ENCODE peak calls at places on chromosome 6, in five cellular contexts. M is AG10803, L is IMR-90, W is cardiac fibroblast, B is GM13977. C is an unnamed sample.

GRCh38 chr6:47004458-47004857 is 37.7 kb downstream of the ADGRF1 start:
- DNase-seq in M (no peak), L (no peak), W (peak; percentile 25), B (no peak), C (no peak)

GRCh38 chr6:3535716-3536435 is 79.0 kb upstream of the SLC22A23 start:
- DNase-seq in M (peak; percentile 11), L (no peak), W (no peak), B (no peak), C (no peak)

GRCh38 chr6:129624488-129624887 is 85.5 kb downstream of the ARHGAP18 start:
- DNase-seq in M (no peak), L (no peak), W (no peak), B (no peak), C (no peak)

GRCh38 chr6:41454189-41454789 is 91.9 kb upstream of the FOXP4 start:
- DNase-seq in M (no peak), L (no peak), W (no peak), B (no peak), C (no peak)

GRCh38 chr6:44446626-44447297 is 59.3 kb downstream of the CDC5L start:
- DNase-seq in M (peak; percentile 87), L (peak; percentile 93), W (peak; percentile 87), B (no peak), C (no peak)

GRCh38 chr6:12849420-12850200 is 133.0 kb downstream of the PHACTR1 start:
- DNase-seq in M (peak; percentile 14), L (no peak), W (peak; percentile 17), B (no peak), C (no peak)

GRCh38 chr6:27303613-27304272 is 8.3 kb downstream of the POM121L2 start:
- DNase-seq in M (no peak), L (no peak), W (peak; percentile 54), B (no peak), C (no peak)

GRCh38 chr6:163585932-163586437 is 171.5 kb downstream of the QKI start:
- DNase-seq in M (peak; percentile 83), L (peak; percentile 93), W (peak; percentile 96), B (no peak), C (no peak)

GRCh38 chr6:38131527-38131965 is 312.0 kb downstream of the ZFAND3 start:
- DNase-seq in M (peak; percentile 97), L (peak; percentile 99), W (peak; percentile 96), B (no peak), C (no peak)

GRCh38 chr6:2714359-2714895 is 36.3 kb downstream of the MYLK4 start:
- DNase-seq in M (peak; percentile 80), L (peak; percentile 97), W (peak; percentile 92), B (no peak), C (no peak)

GRCh38 chr6:74065713-74066112 is 369.7 kb downstream of the CD109 start:
- DNase-seq in M (no peak), L (no peak), W (no peak), B (no peak), C (no peak)

GRCh38 chr6:18022398-18023231 is 35.2 kb upstream of the KIF13A start:
- DNase-seq in M (peak; percentile 79), L (peak; percentile 57), W (peak; percentile 78), B (no peak), C (no peak)

GRCh38 chr6:65979120-65979519 is 272.1 kb upstream of the EYS start:
- DNase-seq in M (peak; percentile 56), L (no peak), W (no peak), B (no peak), C (no peak)

GRCh38 chr6:159163901-159164370 is 5.3 kb upstream of the FNDC1 start:
- DNase-seq in M (peak; percentile 79), L (peak; percentile 42), W (peak; percentile 59), B (no peak), C (no peak)

GRCh38 chr6:162177733-162178132 is 549.8 kb downstream of the PRKN start:
- DNase-seq in M (no peak), L (no peak), W (no peak), B (no peak), C (no peak)

GRCh38 chr6:78701407-78701806 is 165.9 kb upstream of the IRAK1BP1 start:
- DNase-seq in M (peak; percentile 11), L (peak; percentile 70), W (peak; percentile 67), B (no peak), C (no peak)

GRCh38 chr6:102215425-102215824 is 821.9 kb downstream of the GRIK2 start:
- DNase-seq in M (no peak), L (no peak), W (no peak), B (no peak), C (no peak)

GRCh38 chr6:132962936-132963579 is 148.7 kb downstream of the RPS12 start:
- DNase-seq in M (peak; percentile 38), L (peak; percentile 77), W (peak; percentile 66), B (peak; percentile 31), C (peak; percentile 23)

GRCh38 chr6:46207174-46207573 is 36.4 kb upstream of the ENPP5 start:
- DNase-seq in M (no peak), L (no peak), W (no peak), B (no peak), C (no peak)

GRCh38 chr6:80382796-80383195 is 276.3 kb downstream of the BCKDHB start:
- DNase-seq in M (no peak), L (peak; percentile 49), W (peak; percentile 55), B (no peak), C (no peak)

GRCh38 chr6:73983367-73983766 is 287.4 kb downstream of the CD109 start:
- DNase-seq in M (peak; percentile 97), L (peak; percentile 65), W (peak; percentile 43), B (no peak), C (no peak)

GRCh38 chr6:3788408-3789017 is 37.0 kb upstream of the PXDC1 start:
- DNase-seq in M (no peak), L (no peak), W (no peak), B (no peak), C (no peak)

GRCh38 chr6:24273471-24273870 is 84.4 kb downstream of the DCDC2 start:
- DNase-seq in M (peak; percentile 0), L (peak; percentile 17), W (no peak), B (no peak), C (no peak)

GRCh38 chr6:145540741-145541140 is 194.6 kb downstream of the EPM2A start:
- DNase-seq in M (no peak), L (no peak), W (no peak), B (no peak), C (no peak)

GRCh38 chr6:157585274-157586087 is 204.5 kb downstream of the ZDHHC14 start:
- DNase-seq in M (no peak), L (no peak), W (no peak), B (no peak), C (no peak)

GRCh38 chr6:169723200-169723909 is 945 bp downstream of the PHF10 start:
- DNase-seq in M (peak; percentile 71), L (peak; percentile 66), W (peak; percentile 70), B (peak; percentile 70), C (peak; percentile 78)

GRCh38 chr6:110859335-110859792 is 15.2 kb upstream of the AMD1 start:
- DNase-seq in M (no peak), L (no peak), W (no peak), B (peak; percentile 44), C (peak; percentile 62)

GRCh38 chr6:136069119-136069518 is 181.0 kb downstream of the MTFR2 start:
- DNase-seq in M (peak; percentile 88), L (peak; percentile 89), W (peak; percentile 87), B (no peak), C (no peak)

GRCh38 chr6:144055121-144055931 is 40.0 kb downstream of the SF3B5 start:
- DNase-seq in M (peak; percentile 6), L (no peak), W (no peak), B (peak; percentile 57), C (peak; percentile 53)

GRCh38 chr6:7108196-7108963 is 619 bp downstream of the RREB1 start:
- DNase-seq in M (peak; percentile 57), L (peak; percentile 49), W (peak; percentile 65), B (peak; percentile 57), C (peak; percentile 55)

GRCh38 chr6:149723771-149724417 is 6.0 kb upstream of the LATS1 start:
- DNase-seq in M (peak; percentile 87), L (peak; percentile 79), W (peak; percentile 88), B (no peak), C (peak; percentile 33)

GRCh38 chr6:42896178-42896719 is 16.8 kb downstream of the RPL7L1 start:
- DNase-seq in M (no peak), L (no peak), W (no peak), B (no peak), C (no peak)
- TF ChIP-seq CTCF in M (no peak), L (no peak), W (no peak), B (no peak), C (no peak)

GRCh38 chr6:108566406-108566805 is 5.7 kb downstream of the FOXO3 start:
- DNase-seq in M (no peak), L (no peak), W (no peak), B (no peak), C (no peak)

GRCh38 chr6:108574457-108575149 is 13.9 kb downstream of the FOXO3 start:
- DNase-seq in M (no peak), L (no peak), W (no peak), B (no peak), C (no peak)

GRCh38 chr6:108565893-108566292 is 5.2 kb downstream of the FOXO3 start:
- DNase-seq in M (peak; percentile 94), L (peak; percentile 88), W (peak; percentile 97), B (no peak), C (peak; percentile 40)

GRCh38 chr6:108568101-108568500 is 7.4 kb downstream of the FOXO3 start:
- DNase-seq in M (no peak), L (no peak), W (no peak), B (no peak), C (no peak)

DNA sequence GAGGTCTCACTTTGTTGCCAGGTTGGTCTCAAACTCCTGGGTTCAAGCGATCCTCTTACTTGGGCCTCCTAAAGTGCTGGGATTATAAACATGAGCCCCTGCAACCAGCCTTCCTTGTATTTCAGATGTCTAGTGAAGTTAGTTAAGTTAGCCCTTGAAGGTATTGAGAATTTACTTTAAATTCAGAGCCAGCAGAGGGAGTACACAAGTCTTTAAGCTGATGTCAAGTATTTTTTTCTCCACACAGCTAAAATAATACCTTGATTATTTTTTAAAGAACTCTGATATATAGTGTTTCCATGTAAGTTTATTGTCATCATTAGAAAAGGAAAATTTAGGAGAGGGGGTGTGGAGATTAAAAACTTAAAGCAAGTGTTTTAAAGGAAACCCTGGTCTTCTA is 9.8 kb downstream of the FOXO3 start:
- DNase-seq in M (no peak), L (peak; percentile 32), W (peak; percentile 34), B (no peak), C (no peak)
- TF ChIP-seq CTCF in M (no peak), L (peak; percentile 24), W (no peak), B (peak; percentile 6), C (no peak)

GRCh38 chr6:152598421-152598820 is 38.7 kb downstream of the SYNE1 start:
- DNase-seq in M (peak; percentile 70), L (peak; percentile 13), W (peak; percentile 61), B (no peak), C (no peak)

GRCh38 chr6:152598858-152599537 is 38.2 kb downstream of the SYNE1 start:
- DNase-seq in M (peak; percentile 35), L (peak; percentile 21), W (peak; percentile 23), B (no peak), C (no peak)

GRCh38 chr6:152596706-152597105 is 40.5 kb downstream of the SYNE1 start:
- DNase-seq in M (no peak), L (no peak), W (no peak), B (no peak), C (no peak)

GRCh38 chr6:152594726-152595125 is 42.4 kb downstream of the SYNE1 start:
- DNase-seq in M (no peak), L (no peak), W (no peak), B (no peak), C (no peak)

GRCh38 chr6:152595507-152595906 is 41.7 kb downstream of the SYNE1 start:
- DNase-seq in M (peak; percentile 23), L (peak; percentile 17), W (peak; percentile 33), B (no peak), C (no peak)
- TF ChIP-seq CTCF in M (peak; percentile 64), L (peak; percentile 40), W (peak; percentile 68), B (peak; percentile 14), C (no peak)

GRCh38 chr6:87483929-87484328 is 11.2 kb downstream of the SLC35A1 start:
- DNase-seq in M (peak; percentile 44), L (peak; percentile 43), W (peak; percentile 38), B (no peak), C (no peak)
- TF ChIP-seq CTCF in M (no peak), L (no peak), W (no peak), B (peak; percentile 8), C (no peak)